ENCODE peak calls at places on chromosomes 6 and 20, in six cellular contexts. V is left ventricle myocardium inferior, S is mammary epithelial cell, U is pancreas, M is GM23338, A is K562. H is an unnamed sample. For H3K27me3, the result is how much of the 10 kb centered on the place peaks cover.

GRCh38 chr6:108549741-108550140 is 11.0 kb upstream of the FOXO3 start:
- DNase-seq in V (no peak), S (no peak), U (no peak), M (no peak), A (peak), H (no peak)

GRCh38 chr6:124490123-124490522 is 472.1 kb upstream of the RNF217 start:
- DNase-seq in V (no peak), S (no peak), U (no peak), M (no peak), A (no peak), H (no peak)

GRCh38 chr20:20364016-20364746 is 3.7 kb upstream of the INSM1 start:
- DNase-seq in V (no peak), S (no peak), U (no peak), M (peak), A (no peak), H (no peak)

GRCh38 chr6:75932067-75932466 is 140.4 kb downstream of the IMPG1 start:
- DNase-seq in V (peak), S (no peak), U (peak), M (peak), A (peak), H (no peak)

GRCh38 chr6:71486466-71486865 is 197.9 kb downstream of the OGFRL1 start:
- DNase-seq in V (no peak), S (peak), U (no peak), M (no peak), A (no peak), H (no peak)

GRCh38 chr6:56787209-56787608 is 144.5 kb upstream of the DST start:
- DNase-seq in V (no peak), S (no peak), U (no peak), M (no peak), A (no peak), H (no peak)

GRCh38 chr6:30101939-30102700 is 10.8 kb downstream of the TRIM31 start:
- DNase-seq in V (peak), S (peak), U (peak), M (peak), A (peak), H (peak)

GRCh38 chr20:58709703-58710039 is 17.1 kb downstream of the NPEPL1 start:
- DNase-seq in V (no peak), S (no peak), U (no peak), M (no peak), A (no peak), H (no peak)

GRCh38 chr6:154868143-154868594 is 126.9 kb upstream of the TIAM2 start:
- DNase-seq in V (no peak), S (peak), U (no peak), M (peak), A (peak), H (no peak)

GRCh38 chr20:4925842-4926530 is 75.3 kb downstream of the SLC23A2 start:
- DNase-seq in V (peak), S (peak), U (peak), M (no peak), A (no peak), H (no peak)

GRCh38 chr20:57847104-57847503 is 137.3 kb upstream of the PMEPA1 start:
- DNase-seq in V (no peak), S (no peak), U (no peak), M (no peak), A (no peak), H (no peak)

GRCh38 chr6:142946181-142946923 is 1.4 kb upstream of the HIVEP2 start:
- DNase-seq in V (peak), S (peak), U (peak), M (peak), A (peak), H (peak)

GRCh38 chr6:158653577-158654354 is 3.9 kb downstream of the SYTL3 start:
- DNase-seq in V (no peak), S (no peak), U (peak), M (no peak), A (no peak), H (peak)

GRCh38 chr6:87522686-87523085 is 49.9 kb downstream of the SLC35A1 start:
- DNase-seq in V (no peak), S (no peak), U (no peak), M (no peak), A (no peak), H (no peak)

GRCh38 chr20:51125774-51126173 is 102.9 kb upstream of the KCNG1 start:
- DNase-seq in V (no peak), S (no peak), U (no peak), M (no peak), A (no peak), H (no peak)

GRCh38 chr6:33761922-33762629 is 15.4 kb upstream of the IP6K3 start:
- DNase-seq in V (peak), S (peak), U (peak), M (peak), A (peak), H (peak)

GRCh38 chr6:26336355-26337198 is 28.4 kb upstream of the BTN3A2 start:
- DNase-seq in V (no peak), S (peak), U (no peak), M (no peak), A (peak), H (no peak)

GRCh38 chr6:11236351-11236750 is 3.9 kb upstream of the NEDD9 start:
- DNase-seq in V (no peak), S (no peak), U (no peak), M (no peak), A (no peak), H (no peak)

GRCh38 chr6:13914346-13914745 is 10.4 kb upstream of the RNF182 start:
- DNase-seq in V (no peak), S (no peak), U (no peak), M (no peak), A (no peak), H (no peak)

GRCh38 chr20:21225215-21225947 is 77.8 kb upstream of the XRN2 start:
- DNase-seq in V (no peak), S (no peak), U (no peak), M (no peak), A (no peak), H (no peak)

GRCh38 chr20:38927902-38928578 is 1.8 kb downstream of the FAM83D start:
- DNase-seq in V (no peak), S (peak), U (no peak), M (no peak), A (no peak), H (no peak)

GRCh38 chr6:140076078-140076477 is 701.6 kb upstream of the CITED2 start:
- DNase-seq in V (no peak), S (no peak), U (no peak), M (no peak), A (no peak), H (no peak)

GRCh38 chr6:126040826-126041225 is 54.5 kb downstream of the TRMT11 start:
- DNase-seq in V (no peak), S (peak), U (peak), M (no peak), A (no peak), H (no peak)

GRCh38 chr6:130337534-130337933 is 28.3 kb upstream of the TMEM200A start:
- DNase-seq in V (no peak), S (no peak), U (no peak), M (no peak), A (no peak), H (no peak)

GRCh38 chr20:47784599-47785320 is 521 bp downstream of the SULF2 start:
- DNase-seq in V (peak), S (peak), U (no peak), M (peak), A (no peak), H (no peak)

GRCh38 chr20:14288341-14289330 is 48.8 kb downstream of the FLRT3 start:
- DNase-seq in V (no peak), S (peak), U (no peak), M (no peak), A (no peak), H (no peak)

GRCh38 chr6:140956567-140957306 is 1176.0 kb upstream of the GJE1 start:
- DNase-seq in V (no peak), S (no peak), U (no peak), M (no peak), A (no peak), H (no peak)

GRCh38 chr6:16563628-16564240 is 197.5 kb downstream of the ATXN1 start:
- DNase-seq in V (no peak), S (no peak), U (no peak), M (no peak), A (no peak), H (no peak)

GRCh38 chr6:29926081-29926794 is 16.1 kb upstream of the HLA-A start:
- DNase-seq in V (peak), S (no peak), U (peak), M (peak), A (no peak), H (peak)

GRCh38 chr20:11453430-11453829 is 464.3 kb upstream of the BTBD3 start:
- DNase-seq in V (no peak), S (peak), U (no peak), M (no peak), A (no peak), H (no peak)

GRCh38 chr20:38131588-38132121 is 33.4 kb downstream of the TGM2 start:
- DNase-seq in V (no peak), S (no peak), U (no peak), M (no peak), A (no peak), H (peak)

GRCh38 chr6:11681770-11682169 is 96.8 kb downstream of the ADTRP start:
- DNase-seq in V (no peak), S (no peak), U (no peak), M (no peak), A (no peak), H (no peak)

DNA sequence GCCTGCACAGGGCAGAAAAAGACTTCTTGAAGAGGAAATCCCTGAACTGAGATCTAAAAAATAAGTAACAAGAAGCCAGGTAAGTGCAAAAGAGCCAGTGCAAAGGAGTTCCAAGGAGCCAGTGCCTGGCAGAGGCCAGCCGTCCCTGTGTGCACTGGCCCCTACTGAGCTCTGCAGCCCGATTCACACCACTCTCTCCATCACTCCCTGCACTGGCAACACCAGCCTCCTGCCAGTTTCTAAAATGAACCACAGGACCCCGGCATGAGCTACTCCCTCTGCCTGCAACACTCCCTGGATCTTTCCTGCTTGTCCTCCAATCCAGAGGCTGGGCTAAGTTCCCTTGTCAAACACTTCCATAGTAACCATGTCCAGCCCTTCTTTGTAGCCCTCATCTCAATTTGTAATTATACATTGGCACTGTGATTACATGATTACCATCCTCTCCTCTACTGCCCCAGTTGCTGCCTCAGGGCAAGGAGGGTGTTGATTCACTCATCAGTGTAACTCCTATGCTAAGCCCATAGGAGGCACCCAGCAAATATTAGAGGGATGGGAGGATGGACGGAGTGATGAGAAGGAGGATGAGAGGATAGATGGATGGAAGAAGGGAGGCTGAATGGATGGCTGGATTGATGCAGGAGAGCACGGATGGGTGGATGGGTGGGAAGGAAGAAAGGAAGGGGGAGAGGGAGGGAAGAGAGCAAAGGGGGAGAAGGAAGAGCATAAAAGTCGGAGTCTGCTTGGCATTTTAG is 49.3 kb downstream of the SIRPA start:
- DNase-seq in V (no peak), S (no peak), U (no peak), M (peak), A (no peak), H (no peak)
- H3K27me3 ChIP-seq in V (under half), S (under half), U (under half), M (under half), A (under half), H (under half)

GRCh38 chr6:35728663-35729348 is 8.0 kb upstream of the ARMC12 start:
- DNase-seq in V (peak), S (peak), U (no peak), M (peak), A (no peak), H (peak)
- TF ChIP-seq CTCF in V (no peak), S (peak), U (no peak), M (no peak), A (no peak), H (peak)

DNA sequence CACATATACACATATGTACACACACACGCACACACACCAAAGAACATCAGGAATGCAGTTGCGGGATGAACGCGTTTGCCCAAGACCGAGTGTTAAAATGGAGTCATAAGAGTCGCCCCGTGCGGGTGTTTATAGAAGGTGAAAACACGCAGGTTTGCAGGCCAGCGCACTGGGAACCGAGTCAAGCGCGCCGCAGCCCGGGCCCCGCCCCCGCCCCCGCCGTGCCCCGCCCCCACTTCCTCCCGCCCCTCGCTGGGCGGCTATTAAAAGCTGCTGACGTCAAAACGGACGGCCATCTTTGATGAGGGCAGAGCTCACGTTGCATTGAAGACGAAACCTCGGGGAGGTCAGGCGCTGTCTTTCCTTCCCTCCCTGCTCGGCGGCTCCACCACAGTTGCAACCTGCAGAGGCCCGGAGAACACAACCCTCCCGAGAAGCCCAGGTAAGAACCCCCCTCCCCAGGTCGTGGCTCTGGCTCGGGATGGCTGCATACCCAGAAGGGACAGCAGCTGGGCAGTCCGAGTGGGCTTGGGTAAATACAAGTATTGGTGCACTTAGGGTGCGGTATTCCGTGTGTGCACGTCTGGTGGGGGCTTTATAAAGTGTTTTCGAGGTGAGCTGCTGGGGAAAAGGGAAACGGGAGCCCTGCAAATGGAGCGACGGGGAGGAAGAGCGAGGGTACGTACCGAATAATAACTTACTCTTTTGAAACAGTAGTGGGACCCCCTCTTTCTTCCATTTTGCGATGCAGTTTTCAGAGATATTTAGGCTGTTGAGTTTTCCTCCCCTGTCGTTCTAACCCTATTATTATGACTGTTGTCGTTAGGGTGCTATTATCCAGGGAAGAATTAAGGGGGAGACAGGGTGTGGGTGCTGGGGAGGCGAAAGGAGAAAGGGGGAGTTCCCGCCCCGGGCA is at the start of gene SNAP25:
- DNase-seq in V (no peak), S (peak), U (peak), M (peak), A (peak), H (no peak)
- H3K27me3 ChIP-seq in V (half or more), S (under half), U (under half), M (under half), A (under half), H (under half)

DNA sequence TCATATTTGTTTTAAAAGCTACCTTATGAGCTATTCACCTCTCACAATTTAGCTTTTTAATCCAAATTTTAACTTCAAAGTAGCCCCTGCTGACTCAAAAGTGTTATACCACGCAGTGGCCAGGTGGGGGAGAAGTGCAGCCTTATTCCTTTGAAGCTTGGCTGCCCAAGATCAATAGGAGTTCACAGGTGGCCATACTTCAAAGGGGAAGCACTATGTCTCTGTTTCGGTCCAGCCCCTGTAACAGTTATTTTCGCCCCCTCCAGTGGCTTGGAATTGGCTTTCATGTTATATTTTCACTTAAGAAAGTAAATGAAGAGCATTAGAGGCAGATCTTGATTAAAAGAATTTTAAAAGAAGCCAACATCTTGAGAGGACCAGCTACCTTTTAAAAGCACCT is 608.4 kb downstream of the EPHA7 start:
- DNase-seq in V (no peak), S (peak), U (peak), M (peak), A (peak), H (no peak)
- TF ChIP-seq CTCF in V (peak), S (peak), U (peak), M (peak), A (peak), H (peak)

DNA sequence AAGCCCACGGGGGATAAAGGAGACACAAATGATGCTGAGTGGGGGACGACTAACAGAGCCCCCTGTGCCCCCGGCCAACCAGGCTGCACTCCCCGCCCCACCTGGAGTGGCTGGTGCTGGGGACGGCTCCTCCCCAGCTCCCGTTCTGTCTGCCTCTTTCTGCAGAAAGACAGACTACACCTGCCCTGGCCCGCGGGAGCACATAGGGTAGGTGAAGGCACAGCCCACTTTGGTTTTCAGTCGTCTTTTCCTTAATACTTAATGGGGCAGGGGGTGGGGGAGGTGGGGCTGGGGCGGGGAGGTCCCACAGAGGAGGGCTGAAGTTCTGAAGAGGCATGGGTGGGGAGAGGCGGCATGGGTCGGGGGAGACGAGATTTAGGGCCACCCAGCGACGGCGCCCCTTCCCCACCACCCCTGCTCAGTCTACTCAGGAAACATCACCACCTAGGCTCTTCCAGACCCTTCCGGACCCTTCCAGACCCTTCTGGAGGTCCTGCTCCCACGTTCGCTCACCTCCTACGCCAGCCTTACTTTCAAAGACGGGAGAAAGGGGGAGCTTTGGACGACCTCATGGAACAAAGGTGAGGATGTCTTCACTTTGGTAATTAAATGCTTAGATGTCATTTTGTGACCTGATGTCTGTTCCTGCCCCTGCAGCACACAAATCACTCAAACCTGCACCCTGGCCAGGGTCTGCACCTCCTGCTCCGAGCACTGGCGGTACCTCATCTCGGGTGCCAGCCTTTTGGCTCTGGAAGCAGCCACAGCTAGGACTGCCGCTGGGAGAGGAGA is 21.2 kb upstream of the FRMD1 start:
- DNase-seq in V (no peak), S (no peak), U (no peak), M (no peak), A (no peak), H (peak)
- H3K27me3 ChIP-seq in V (under half), S (under half), U (under half), M (under half), A (half or more), H (half or more)

GRCh38 chr20:36499723-36500501 is 41.4 kb upstream of the MYL9 start:
- DNase-seq in V (no peak), S (no peak), U (no peak), M (no peak), A (no peak), H (no peak)

GRCh38 chr20:36506253-36506652 is 35.1 kb upstream of the MYL9 start:
- DNase-seq in V (no peak), S (no peak), U (no peak), M (peak), A (peak), H (no peak)

GRCh38 chr20:36507746-36508145 is 33.6 kb upstream of the MYL9 start:
- DNase-seq in V (no peak), S (no peak), U (no peak), M (no peak), A (no peak), H (no peak)

GRCh38 chr20:36501367-36502006 is 39.8 kb upstream of the MYL9 start:
- DNase-seq in V (no peak), S (no peak), U (no peak), M (no peak), A (no peak), H (no peak)

GRCh38 chr20:36504295-36504694 is 37.0 kb upstream of the MYL9 start:
- DNase-seq in V (no peak), S (no peak), U (no peak), M (no peak), A (no peak), H (no peak)
- TF ChIP-seq CTCF in V (no peak), S (no peak), U (no peak), M (peak), A (no peak), H (no peak)

GRCh38 chr20:12597491-12597890 is 411.3 kb upstream of the SPTLC3 start:
- DNase-seq in V (no peak), S (no peak), U (no peak), M (no peak), A (no peak), H (no peak)
- H3K27me3 ChIP-seq in V (under half), S (under half), U (under half), M (under half), A (under half), H (under half)

DNA sequence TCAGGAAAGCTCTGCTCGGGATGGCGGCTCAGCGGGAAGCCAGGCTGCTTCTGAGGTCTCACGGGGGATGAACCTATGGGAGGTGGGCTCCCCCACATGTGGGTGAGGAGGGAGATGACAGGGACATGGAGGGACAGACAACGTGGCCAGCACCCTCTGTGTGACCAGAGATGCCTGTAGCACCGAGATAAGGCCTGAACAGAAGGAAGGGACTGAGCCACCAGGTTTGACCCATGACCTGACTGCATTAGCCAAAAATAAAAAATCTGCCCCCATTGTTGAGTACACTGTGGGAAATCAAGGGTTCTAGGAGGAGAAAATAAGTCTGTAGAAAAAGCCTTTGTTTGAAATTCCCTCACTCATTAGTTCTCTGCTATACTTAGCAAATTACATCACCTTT is 105.7 kb downstream of the RNASET2 start:
- DNase-seq in V (no peak), S (no peak), U (no peak), M (no peak), A (peak), H (no peak)
- TF ChIP-seq CTCF in V (no peak), S (no peak), U (no peak), M (no peak), A (no peak), H (no peak)

H was measured in upper lobe of right lung.